ENCODE peak calls at places on chromosomes 3 and 15, in seven cellular contexts. K is K562, L is A549, B is HCT116, Y is H1, M is GM12878, G is HepG2. T is an unnamed sample.

GRCh38 chr3:90010341-90010740 is 902.9 kb downstream of the EPHA3 start:
- DNase-seq in B (no peak), Y (no peak), K (no peak), G (no peak), M (no peak), L (no peak), T (no peak)

GRCh38 chr15:97087337-97087736 is 756.8 kb downstream of the NR2F2 start:
- DNase-seq in Y (no peak), G (no peak), B (no peak), K (no peak), L (no peak), M (no peak), T (no peak)

GRCh38 chr15:40313531-40314398 is 6.0 kb upstream of the PLCB2 start:
- DNase-seq in Y (no peak), G (peak), M (no peak), L (no peak), B (no peak), K (peak), T (peak)

GRCh38 chr3:62403765-62404164 is 30.4 kb upstream of the FEZF2 start:
- DNase-seq in K (no peak), M (no peak), B (no peak), L (no peak), G (no peak), Y (no peak), T (no peak)

GRCh38 chr3:169604568-169604967 is 58.9 kb downstream of the MECOM start:
- DNase-seq in G (no peak), L (no peak), M (no peak), K (no peak), Y (no peak), B (peak), T (peak)

GRCh38 chr3:152270944-152271343 is 2.2 kb downstream of the MBNL1 start:
- DNase-seq in Y (no peak), M (no peak), L (no peak), G (no peak), K (no peak), B (no peak), T (no peak)

GRCh38 chr15:80457896-80458295 is 53.7 kb downstream of the ARNT2 start:
- DNase-seq in B (no peak), Y (no peak), G (no peak), K (no peak), M (no peak), L (no peak), T (no peak)

GRCh38 chr15:77642019-77642418 is 9.3 kb upstream of the LINGO1 start:
- DNase-seq in L (no peak), G (no peak), K (no peak), Y (no peak), M (no peak), B (no peak), T (no peak)

GRCh38 chr15:41891946-41892345 is 1.9 kb downstream of the SPTBN5 start:
- DNase-seq in G (no peak), M (no peak), K (no peak), B (no peak), Y (no peak), L (no peak), T (no peak)

GRCh38 chr3:197195326-197195725 is 103.1 kb downstream of the DLG1 start:
- DNase-seq in B (no peak), M (no peak), Y (no peak), K (no peak), G (no peak), L (no peak), T (no peak)

GRCh38 chr3:197186887-197187588 is 111.4 kb downstream of the DLG1 start:
- DNase-seq in Y (no peak), M (peak), L (peak), B (peak), G (peak), K (peak), T (peak)

GRCh38 chr3:197191897-197192296 is 106.5 kb downstream of the DLG1 start:
- DNase-seq in L (no peak), M (no peak), B (no peak), G (no peak), K (no peak), Y (no peak), T (no peak)

GRCh38 chr3:197189633-197190032 is 108.8 kb downstream of the DLG1 start:
- DNase-seq in G (no peak), K (no peak), Y (no peak), L (no peak), B (no peak), M (no peak), T (no peak)
- TF ChIP-seq MAX in G (no peak), K (no peak), Y (no peak), L (no peak), B (no peak), M (no peak), T (no peak)

GRCh38 chr15:36809380-36809779 is 230.0 kb downstream of the CDIN1 start:
- DNase-seq in Y (no peak), L (no peak), M (no peak), K (no peak), G (no peak), B (no peak), T (no peak)

GRCh38 chr15:36803773-36804172 is 224.3 kb downstream of the CDIN1 start:
- DNase-seq in B (no peak), M (no peak), Y (no peak), L (no peak), G (no peak), K (no peak), T (no peak)

GRCh38 chr15:36805278-36805677 is 225.9 kb downstream of the CDIN1 start:
- DNase-seq in Y (no peak), L (no peak), M (no peak), G (no peak), K (no peak), B (no peak), T (no peak)

GRCh38 chr15:36808401-36809160 is 229.2 kb downstream of the CDIN1 start:
- DNase-seq in G (peak), K (no peak), L (no peak), M (no peak), B (no peak), Y (no peak), T (no peak)

GRCh38 chr15:36807134-36807764 is 227.8 kb downstream of the CDIN1 start:
- DNase-seq in L (no peak), B (no peak), M (no peak), G (no peak), K (no peak), Y (no peak), T (no peak)
- H3K4me3 ChIP-seq in L (no peak), B (no peak), M (no peak), G (no peak), K (no peak), Y (no peak), T (no peak)

DNA sequence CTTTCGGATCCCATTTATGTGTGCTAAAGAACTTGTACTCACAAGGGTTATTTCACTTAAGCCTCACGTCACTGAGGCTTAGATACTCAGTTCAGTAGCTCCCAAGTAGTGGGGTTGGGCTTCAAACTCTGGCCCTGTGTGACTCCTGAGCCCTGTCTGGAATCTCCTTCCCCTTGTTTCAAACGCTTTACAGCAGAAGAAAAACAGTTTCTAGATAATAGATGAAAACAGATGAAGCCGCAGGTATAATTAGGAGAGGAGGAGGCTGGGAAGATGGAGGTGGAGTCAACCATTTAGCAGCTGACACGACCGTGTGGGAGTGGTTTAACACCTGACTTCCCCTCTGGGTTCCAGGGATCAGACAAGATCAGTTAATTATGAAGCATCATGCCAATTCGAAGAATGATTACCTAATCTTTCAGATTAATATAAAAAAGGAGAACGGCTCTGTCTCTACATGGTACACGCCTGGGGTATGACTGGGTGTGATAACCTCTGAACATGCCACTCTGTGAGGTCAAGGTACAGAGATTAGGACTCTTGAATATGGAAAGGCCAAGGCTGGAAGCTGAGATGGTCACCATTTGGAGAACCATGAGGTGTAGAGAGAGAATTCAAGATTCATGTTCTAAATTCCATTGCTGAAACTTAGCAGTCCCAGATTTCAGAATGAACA is 31.1 kb downstream of the TPM1 start:
- DNase-seq in B (no peak), Y (no peak), L (no peak), K (peak), M (no peak), G (no peak), T (no peak)
- TF ChIP-seq POLR2A in B (no peak), Y (no peak), L (no peak), K (no peak), M (no peak), G (no peak), T (no peak)

DNA sequence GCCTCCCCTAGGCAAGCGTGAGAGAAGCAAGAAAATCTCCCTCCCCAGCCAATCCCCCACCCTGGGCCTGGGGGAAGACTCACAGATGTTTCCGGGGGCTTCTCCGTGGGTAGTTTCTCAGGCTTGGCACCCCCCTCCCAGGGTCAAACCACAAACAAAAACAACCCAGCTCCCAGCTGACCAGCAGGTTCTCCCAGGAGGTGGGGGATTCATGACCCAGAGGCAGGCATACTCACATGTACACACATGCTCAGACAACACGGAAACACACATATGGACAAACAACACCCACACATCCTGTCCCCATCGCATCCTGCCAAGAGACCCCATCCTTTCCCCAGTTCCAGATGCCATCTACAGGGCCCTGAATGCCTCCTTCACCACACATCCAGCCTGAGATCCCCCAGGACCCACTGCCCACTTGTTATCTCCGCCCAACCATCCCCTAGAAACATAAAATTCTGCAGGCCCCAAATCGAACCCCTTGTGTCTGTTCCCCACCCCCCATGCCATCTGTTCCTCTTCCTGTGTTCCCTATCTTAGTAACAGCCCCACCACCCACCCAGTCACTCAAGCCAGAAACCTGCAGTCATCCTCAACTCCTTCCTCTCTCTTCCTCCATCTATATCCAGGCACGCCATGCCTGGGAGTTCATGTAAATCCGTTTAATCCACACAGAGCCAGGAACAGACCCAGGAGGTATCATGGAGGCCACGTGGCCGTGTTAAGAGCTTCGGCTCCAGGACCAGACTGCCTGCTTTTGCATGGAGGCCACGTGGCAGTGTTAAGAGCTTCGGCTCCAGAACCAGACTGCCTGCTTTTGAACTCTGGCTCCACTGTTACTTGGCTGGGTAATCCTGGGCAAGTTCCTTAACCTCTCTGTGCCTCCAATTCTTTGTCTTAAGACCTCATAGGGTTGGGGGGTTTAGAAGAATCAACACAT is 5.0 kb downstream of the CSRNP1 start:
- DNase-seq in K (peak), Y (no peak), L (no peak), M (no peak), G (no peak), B (no peak), T (peak)
- TF ChIP-seq MAX in K (no peak), Y (no peak), L (no peak), M (peak), G (no peak), B (no peak), T (peak)

GRCh38 chr3:186189492-186189891 is 80.6 kb upstream of the ETV5 start:
- DNase-seq in Y (no peak), B (no peak), G (peak), M (no peak), L (no peak), K (no peak), T (no peak)

GRCh38 chr3:186193534-186194450 is 84.9 kb upstream of the ETV5 start:
- DNase-seq in Y (peak), L (no peak), B (no peak), G (no peak), M (no peak), K (no peak), T (no peak)

GRCh38 chr3:186187876-186188275 is 79.0 kb upstream of the ETV5 start:
- DNase-seq in M (no peak), K (no peak), B (no peak), L (no peak), G (no peak), Y (no peak), T (no peak)

GRCh38 chr3:186194451-186194811 is 85.5 kb upstream of the ETV5 start:
- DNase-seq in Y (no peak), L (no peak), G (no peak), B (no peak), M (no peak), K (no peak), T (no peak)

DNA sequence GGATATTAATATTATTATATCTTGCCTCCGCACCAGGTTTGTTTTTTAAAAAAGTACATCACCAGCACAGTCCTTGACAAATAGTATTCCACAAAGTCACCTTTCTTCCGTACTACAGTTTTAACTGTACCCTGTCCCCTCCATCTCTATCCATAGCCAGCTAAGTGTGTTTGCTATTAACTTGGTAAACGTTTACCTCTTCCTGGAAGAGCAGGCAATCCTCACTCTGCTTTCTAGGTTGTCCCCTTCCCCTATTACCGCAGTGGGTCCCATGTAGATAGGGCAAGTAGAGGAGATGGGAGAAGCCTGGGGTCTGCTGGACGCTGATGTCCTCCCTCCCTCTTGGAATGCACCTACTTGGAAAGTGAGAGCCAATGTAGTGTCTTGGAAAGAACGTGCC is 83.9 kb upstream of the ETV5 start:
- DNase-seq in B (no peak), L (no peak), Y (no peak), K (no peak), G (no peak), M (no peak), T (no peak)
- H3K4me3 ChIP-seq in B (no peak), L (no peak), Y (no peak), K (no peak), G (no peak), M (no peak), T (no peak)

GRCh38 chr3:48635222-48636021 is at the start of gene SLC26A6:
- DNase-seq in K (peak), L (peak), Y (peak), M (peak), B (peak), G (peak), T (peak)
- TF ChIP-seq POLR2A in K (peak), L (peak), Y (peak), M (peak), B (peak), G (peak), T (peak)

GRCh38 chr3:112767777-112768176 is 78.9 kb downstream of the CD200R1L start:
- DNase-seq in Y (no peak), G (no peak), M (no peak), K (no peak), B (no peak), L (no peak), T (no peak)

GRCh38 chr3:112767177-112767576 is 79.5 kb downstream of the CD200R1L start:
- DNase-seq in L (no peak), B (no peak), K (no peak), Y (no peak), M (peak), G (no peak), T (peak)

GRCh38 chr3:112770907-112771306 is 75.8 kb downstream of the CD200R1L start:
- DNase-seq in L (no peak), B (no peak), M (no peak), K (peak), G (no peak), Y (no peak), T (no peak)

GRCh38 chr3:112770026-112770626 is 76.5 kb downstream of the CD200R1L start:
- DNase-seq in Y (no peak), G (no peak), M (no peak), B (peak), K (peak), L (no peak), T (peak)

DNA sequence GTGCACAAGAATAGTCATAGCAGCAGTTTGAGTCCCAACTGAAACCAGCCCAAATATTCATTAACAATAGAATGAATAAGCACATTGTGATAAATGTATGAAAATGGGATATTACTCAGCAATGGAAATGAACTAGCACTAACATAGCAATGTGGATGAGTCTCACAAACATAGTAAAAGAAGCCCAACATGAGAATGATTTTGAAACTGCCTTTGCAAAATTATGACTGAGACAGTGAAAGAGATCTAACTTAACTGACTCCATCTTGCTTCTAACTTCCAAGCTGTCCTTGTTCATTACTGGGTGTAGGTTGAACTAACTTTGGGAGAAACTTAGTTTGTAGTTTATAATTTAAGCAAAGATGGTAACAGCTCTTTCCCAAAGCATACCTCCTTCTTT is 77.0 kb downstream of the CD200R1L start:
- DNase-seq in M (no peak), Y (no peak), K (no peak), B (no peak), L (no peak), G (no peak), T (no peak)
- TF ChIP-seq MAX in M (no peak), Y (no peak), K (no peak), B (no peak), L (no peak), G (no peak), T (no peak)

DNA sequence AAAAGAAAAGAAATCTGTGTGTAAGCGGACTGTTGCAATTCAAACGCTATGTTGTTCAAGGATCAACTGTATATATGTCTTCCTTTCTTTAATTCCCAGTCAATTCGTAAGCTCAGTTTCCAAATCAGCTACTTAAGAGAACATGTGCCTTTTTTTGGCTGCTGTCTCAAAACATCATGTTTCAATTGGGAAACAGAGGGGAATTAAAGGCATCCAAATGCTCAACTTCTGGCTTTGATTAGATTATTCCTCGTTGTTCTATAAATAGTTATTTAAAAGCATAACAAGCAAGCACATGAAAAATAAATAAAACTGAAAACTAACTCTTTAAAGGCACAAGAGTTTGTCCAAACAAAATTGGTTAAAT is 330.0 kb upstream of the CBLB start:
- DNase-seq in B (no peak), L (no peak), M (no peak), G (no peak), Y (no peak), K (no peak), T (no peak)
- H3K4me3 ChIP-seq in B (no peak), L (no peak), M (no peak), G (no peak), Y (no peak), K (no peak), T (no peak)

T was measured in NB4.